ENCODE peak calls at places on chromosomes 11 and 22, in seven cellular contexts. P is HL-60, V is coronary artery, E is GM10248, O is colonic mucosa, C is GM12878, G is uterus. L is an unnamed sample.

GRCh38 chr11:74138572-74138971 is 32.2 kb downstream of the C2CD3 start:
- DNase-seq in P (no peak), E (no peak), V (no peak), G (peak), C (no peak), O (peak), L (no peak)

GRCh38 chr22:41929158-41929896 is 2.7 kb upstream of the TNFRSF13C start:
- DNase-seq in C (no peak), V (no peak), P (no peak), E (peak), G (no peak), O (no peak), L (no peak)

GRCh38 chr11:61482513-61482912 is 26.0 kb upstream of the LRRC10B start:
- DNase-seq in V (no peak), P (no peak), G (no peak), E (peak), O (no peak), C (no peak), L (no peak)

GRCh38 chr11:1082728-1083620 is 8.3 kb downstream of the MUC2 start:
- DNase-seq in O (no peak), C (no peak), G (peak), V (no peak), P (no peak), E (no peak), L (no peak)

GRCh38 chr11:68345776-68346728 is 33.7 kb downstream of the LRP5 start:
- DNase-seq in O (no peak), C (no peak), G (no peak), V (no peak), E (no peak), P (no peak), L (no peak)

GRCh38 chr11:66933508-66933907 is 24.7 kb downstream of the PC start:
- DNase-seq in C (no peak), V (no peak), G (no peak), P (no peak), E (no peak), O (no peak), L (no peak)

GRCh38 chr22:40405178-40406062 is 35.0 kb downstream of the SGSM3 start:
- DNase-seq in E (no peak), P (no peak), C (no peak), O (no peak), V (no peak), G (no peak), L (no peak)

GRCh38 chr22:27043246-27043645 is 385.9 kb downstream of the MIAT start:
- DNase-seq in O (no peak), P (no peak), V (no peak), G (no peak), E (no peak), C (no peak), L (no peak)

GRCh38 chr11:71204294-71204693 is 48.1 kb downstream of the SHANK2 start:
- DNase-seq in E (no peak), O (no peak), P (no peak), C (no peak), V (no peak), G (no peak), L (no peak)

GRCh38 chr22:17083811-17084540 is 824 bp upstream of the IL17RA start:
- DNase-seq in P (no peak), G (no peak), V (peak), C (no peak), O (no peak), E (no peak), L (no peak)

GRCh38 chr22:23775779-23776375 is 3.2 kb downstream of the MMP11 start:
- DNase-seq in P (no peak), O (no peak), E (no peak), V (no peak), C (no peak), G (no peak), L (no peak)

GRCh38 chr11:70740475-70740825 is 342.1 kb downstream of the CTTN start:
- DNase-seq in E (no peak), O (no peak), G (no peak), C (no peak), V (no peak), P (no peak), L (no peak)

GRCh38 chr11:129855086-129855485 is 39.4 kb downstream of the TMEM45B start:
- DNase-seq in V (no peak), O (no peak), C (no peak), G (no peak), E (no peak), P (no peak), L (no peak)

GRCh38 chr11:69479591-69480271 is 1.7 kb upstream of the LINC01488 start:
- DNase-seq in E (no peak), O (peak), C (no peak), P (no peak), V (no peak), G (no peak), L (no peak)

GRCh38 chr11:129190087-129190486 is 2.0 kb downstream of the ARHGAP32 start:
- DNase-seq in C (no peak), P (no peak), E (no peak), G (no peak), V (no peak), O (peak), L (no peak)

GRCh38 chr22:33204408-33204807 is 146.2 kb upstream of the SYN3 start:
- DNase-seq in C (no peak), E (no peak), G (no peak), P (no peak), O (no peak), V (no peak), L (no peak)

GRCh38 chr22:49575703-49576081 is 252.0 kb downstream of the BRD1 start:
- DNase-seq in V (peak), E (no peak), C (no peak), P (no peak), G (no peak), O (no peak), L (no peak)

GRCh38 chr11:124900464-124900863 is 2.8 kb upstream of the ROBO4 start:
- DNase-seq in O (no peak), E (peak), G (peak), C (no peak), P (no peak), V (no peak), L (no peak)

GRCh38 chr22:24145446-24146189 is 35.7 kb upstream of the SUSD2 start:
- DNase-seq in P (no peak), V (no peak), E (no peak), O (no peak), G (peak), C (no peak), L (no peak)

GRCh38 chr11:124394408-124394807 is 4.4 kb downstream of the OR8B3 start:
- DNase-seq in O (no peak), P (no peak), G (no peak), C (no peak), E (no peak), V (no peak), L (no peak)

GRCh38 chr11:74748211-74749126 is at the start of gene RNF169:
- DNase-seq in E (peak), P (peak), O (peak), V (peak), C (peak), G (peak), L (peak)

GRCh38 chr11:65013130-65013691 is 749 bp upstream of the ARL2 start:
- DNase-seq in V (peak), C (no peak), E (peak), O (peak), P (peak), G (peak), L (peak)
- TF ChIP-seq CTCF in V (peak), C (peak), E (peak), O (peak), P (peak), G (no peak), L (peak)

GRCh38 chr22:37735054-37735453 is 38.2 kb downstream of the TRIOBP start:
- DNase-seq in O (peak), E (no peak), C (no peak), V (no peak), P (no peak), G (no peak), L (no peak)

GRCh38 chr22:37733625-37734401 is 37.0 kb downstream of the TRIOBP start:
- DNase-seq in O (peak), C (no peak), V (no peak), G (no peak), E (no peak), P (no peak), L (no peak)

GRCh38 chr22:37734402-37734700 is 37.5 kb downstream of the TRIOBP start:
- DNase-seq in V (no peak), C (no peak), O (no peak), E (no peak), G (no peak), P (no peak), L (no peak)

GRCh38 chr22:37732699-37733607 is 36.1 kb downstream of the TRIOBP start:
- DNase-seq in E (no peak), C (no peak), G (no peak), P (no peak), V (no peak), O (no peak), L (no peak)

DNA sequence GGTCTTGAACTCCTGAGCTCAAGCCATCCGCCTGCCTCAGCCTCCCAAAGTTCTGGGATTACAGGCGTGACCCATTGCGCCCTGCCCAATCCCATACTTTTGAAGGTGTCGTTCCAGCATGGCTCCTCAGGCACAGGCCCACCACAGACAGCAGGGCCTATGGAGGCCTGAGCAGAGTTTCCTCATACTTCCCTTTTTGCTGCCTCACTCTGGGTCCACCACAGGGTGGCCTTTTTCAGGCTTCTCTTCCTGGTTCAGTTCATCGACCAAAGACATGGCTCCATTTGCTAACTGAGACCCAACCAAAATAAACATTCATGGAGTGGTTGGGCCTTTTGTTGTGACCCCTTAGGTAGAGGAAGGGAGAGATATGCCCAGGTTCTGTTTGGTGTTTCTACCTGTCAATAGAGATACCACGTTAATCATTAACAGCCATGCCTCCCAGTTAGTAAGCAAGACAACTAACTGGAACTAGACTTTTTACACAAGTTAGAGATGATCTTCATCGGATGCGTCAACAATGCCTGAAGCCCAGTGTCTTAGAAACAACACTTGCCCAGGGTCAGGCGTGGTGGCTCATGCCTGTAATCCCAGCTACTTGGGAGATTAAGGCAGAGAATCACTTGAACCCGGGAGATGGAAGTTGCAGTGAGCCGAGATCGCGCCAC is 35.1 kb downstream of the TRIOBP start:
- DNase-seq in C (no peak), V (no peak), G (no peak), P (no peak), O (peak), E (peak), L (no peak)
- TF ChIP-seq CTCF in C (peak), V (no peak), G (no peak), P (peak), O (no peak), E (no peak), L (no peak)

DNA sequence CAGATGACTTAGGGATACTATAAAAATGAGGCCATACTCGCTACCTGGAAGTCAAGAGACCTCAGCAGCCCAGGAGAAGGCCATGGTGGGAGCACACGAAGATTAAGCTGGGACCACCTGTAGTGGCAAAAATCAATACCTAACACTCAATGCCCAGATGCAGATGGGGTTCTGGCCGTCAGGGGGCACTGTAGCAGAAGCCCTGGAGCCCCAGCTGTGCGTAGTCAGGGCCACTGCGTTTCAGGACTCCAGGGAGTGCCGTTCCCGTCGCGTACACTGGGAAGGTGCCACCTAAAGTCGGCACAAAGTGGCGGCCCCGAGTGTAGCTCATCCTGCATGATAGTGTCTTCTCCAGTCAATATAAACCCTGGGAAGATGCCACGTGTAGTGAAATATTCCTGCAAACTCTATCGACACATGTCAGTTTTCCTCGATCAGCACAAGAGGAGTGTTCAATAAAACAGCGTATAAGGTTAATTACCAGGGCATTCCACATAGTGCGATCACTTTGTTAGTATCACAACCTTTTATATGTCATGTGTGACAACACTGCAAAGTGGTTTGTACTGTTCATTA is 123.7 kb upstream of the NTM start:
- DNase-seq in G (no peak), P (no peak), V (no peak), O (peak), C (no peak), E (no peak), L (no peak)
- TF ChIP-seq CTCF in G (no peak), P (peak), V (no peak), O (peak), C (peak), E (peak), L (peak)

DNA sequence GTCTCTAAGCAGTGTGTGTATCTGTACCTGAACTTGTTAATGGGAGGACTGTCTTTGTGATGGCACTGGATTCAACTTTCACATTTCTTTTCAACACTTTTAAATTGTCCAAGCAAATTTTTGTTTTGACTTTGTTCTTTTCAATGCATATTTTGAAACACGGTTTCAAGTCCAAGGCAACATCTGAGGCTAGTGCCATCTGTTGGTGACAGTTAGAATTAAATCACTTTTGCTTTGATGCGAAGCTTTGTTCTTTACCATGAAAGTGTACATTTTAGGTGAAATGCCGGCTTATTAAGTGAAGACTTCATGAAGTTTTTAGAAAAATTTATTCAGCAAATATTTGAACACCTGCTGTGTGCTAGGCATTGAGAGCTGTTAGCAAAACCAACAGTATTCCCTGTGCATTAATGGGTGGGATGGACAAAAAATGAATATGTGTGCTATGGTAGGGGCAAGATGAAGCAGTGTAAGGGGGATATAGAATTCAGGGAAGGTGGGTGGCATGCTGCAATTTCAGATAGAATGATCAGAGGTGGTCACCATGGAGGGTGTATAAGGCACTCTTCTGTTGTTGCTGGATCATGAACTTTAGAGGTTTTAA is 70.2 kb downstream of the DDX10 start:
- DNase-seq in P (no peak), G (no peak), O (no peak), E (no peak), V (no peak), C (no peak), L (no peak)
- TF ChIP-seq CTCF in P (peak), G (no peak), O (peak), E (peak), V (peak), C (peak), L (peak)